ENCODE peak calls at places on chromosomes 2 and 18, in five cellular contexts. Y is PC-3; R is CD8-positive, alpha-beta T cell; C is stomach; Q is adrenal gland. S is an unnamed sample.

GRCh38 chr2:113282747-113283533 is 4.2 kb upstream of the PAX8 start:
- DNase-seq in Y (peak), R (no peak), C (peak), Q (peak), S (no peak)

GRCh38 chr2:3265981-3266726 is 111.5 kb downstream of the EIPR1 start:
- DNase-seq in Y (no peak), R (no peak), C (no peak), Q (no peak), S (no peak)

GRCh38 chr2:194819367-194819766 is 837.7 kb upstream of the SLC39A10 start:
- DNase-seq in Y (peak), R (no peak), C (no peak), Q (no peak), S (no peak)

GRCh38 chr2:121707344-121707919 is 29.2 kb downstream of the NIFK start:
- DNase-seq in Y (no peak), R (no peak), C (no peak), Q (no peak), S (peak)

GRCh38 chr2:68448671-68449394 is 18.3 kb downstream of the FBXO48 start:
- DNase-seq in Y (no peak), R (no peak), C (no peak), Q (no peak), S (no peak)

GRCh38 chr2:145022671-145023330 is 502.9 kb upstream of the ZEB2 start:
- DNase-seq in Y (no peak), R (no peak), C (no peak), Q (no peak), S (no peak)

GRCh38 chr2:234425923-234426603 is 70.8 kb downstream of the ARL4C start:
- DNase-seq in Y (peak), R (peak), C (peak), Q (no peak), S (peak)

GRCh38 chr2:68878753-68879152 is 7.6 kb upstream of the BMP10 start:
- DNase-seq in Y (no peak), R (no peak), C (no peak), Q (no peak), S (no peak)

GRCh38 chr2:3172265-3172935 is 205.2 kb downstream of the EIPR1 start:
- DNase-seq in Y (no peak), R (no peak), C (no peak), Q (no peak), S (no peak)

GRCh38 chr18:8424917-8425725 is 184.1 kb upstream of the RAB12 start:
- DNase-seq in Y (peak), R (no peak), C (no peak), Q (peak), S (no peak)

GRCh38 chr2:106701134-106701994 is 184.6 kb downstream of the ST6GAL2 start:
- DNase-seq in Y (no peak), R (no peak), C (no peak), Q (no peak), S (no peak)

GRCh38 chr18:28684746-28685145 is 507.8 kb upstream of the CDH2 start:
- DNase-seq in Y (no peak), R (no peak), C (no peak), Q (no peak), S (no peak)

GRCh38 chr18:24885266-24885665 is 424.8 kb downstream of the HRH4 start:
- DNase-seq in Y (no peak), R (no peak), C (no peak), Q (no peak), S (no peak)

GRCh38 chr2:77954931-77955330 is 432.8 kb upstream of the LRRTM4 start:
- DNase-seq in Y (no peak), R (no peak), C (no peak), Q (no peak), S (no peak)
- TF ChIP-seq CTCF in Y (peak), R (no peak), C (no peak), Q (no peak), S (peak)

GRCh38 chr18:55396979-55397378 is 191.0 kb downstream of the TCF4 start:
- DNase-seq in Y (no peak), R (no peak), C (no peak), Q (no peak), S (no peak)
- H3K27ac ChIP-seq in Y (no peak), R (no peak), C (no peak), Q (no peak), S (no peak)

GRCh38 chr2:172097557-172098131 is 5.1 kb downstream of the DLX2 start:
- DNase-seq in Y (peak), R (no peak), C (no peak), Q (no peak), S (no peak)

GRCh38 chr2:172100080-172101007 is 2.4 kb downstream of the DLX2 start:
- DNase-seq in Y (no peak), R (no peak), C (no peak), Q (no peak), S (no peak)

GRCh38 chr2:172098287-172098649 is 4.4 kb downstream of the DLX2 start:
- DNase-seq in Y (no peak), R (no peak), C (no peak), Q (no peak), S (no peak)

GRCh38 chr2:172099472-172100079 is 3.1 kb downstream of the DLX2 start:
- DNase-seq in Y (no peak), R (no peak), C (no peak), Q (no peak), S (no peak)

GRCh38 chr2:172098650-172099471 is 3.8 kb downstream of the DLX2 start:
- DNase-seq in Y (peak), R (no peak), C (no peak), Q (peak), S (no peak)
- H3K4me3 ChIP-seq in Y (peak), R (no peak), C (peak), Q (no peak), S (no peak)

GRCh38 chr2:74128206-74128605 is 19.5 kb downstream of the BOLA3 start:
- DNase-seq in Y (no peak), R (no peak), C (no peak), Q (no peak), S (no peak)
- TF ChIP-seq CTCF in Y (no peak), R (no peak), C (no peak), Q (no peak), S (no peak)

GRCh38 chr2:117949800-117950199 is 64.1 kb downstream of the CCDC93 start:
- DNase-seq in Y (no peak), R (no peak), C (no peak), Q (no peak), S (no peak)
- H3K27ac ChIP-seq in Y (no peak), R (no peak), C (no peak), Q (no peak), S (peak)

GRCh38 chr18:79682896-79683625 is 3.5 kb downstream of the CTDP1 start:
- DNase-seq in Y (no peak), R (no peak), C (no peak), Q (no peak), S (no peak)

GRCh38 chr18:79684283-79684631 is 4.7 kb downstream of the CTDP1 start:
- DNase-seq in Y (no peak), R (no peak), C (no peak), Q (no peak), S (no peak)

GRCh38 chr18:79682481-79682880 is 2.9 kb downstream of the CTDP1 start:
- DNase-seq in Y (no peak), R (no peak), C (no peak), Q (no peak), S (no peak)

GRCh38 chr18:79684787-79685186 is 5.2 kb downstream of the CTDP1 start:
- DNase-seq in Y (no peak), R (peak), C (no peak), Q (no peak), S (no peak)

DNA sequence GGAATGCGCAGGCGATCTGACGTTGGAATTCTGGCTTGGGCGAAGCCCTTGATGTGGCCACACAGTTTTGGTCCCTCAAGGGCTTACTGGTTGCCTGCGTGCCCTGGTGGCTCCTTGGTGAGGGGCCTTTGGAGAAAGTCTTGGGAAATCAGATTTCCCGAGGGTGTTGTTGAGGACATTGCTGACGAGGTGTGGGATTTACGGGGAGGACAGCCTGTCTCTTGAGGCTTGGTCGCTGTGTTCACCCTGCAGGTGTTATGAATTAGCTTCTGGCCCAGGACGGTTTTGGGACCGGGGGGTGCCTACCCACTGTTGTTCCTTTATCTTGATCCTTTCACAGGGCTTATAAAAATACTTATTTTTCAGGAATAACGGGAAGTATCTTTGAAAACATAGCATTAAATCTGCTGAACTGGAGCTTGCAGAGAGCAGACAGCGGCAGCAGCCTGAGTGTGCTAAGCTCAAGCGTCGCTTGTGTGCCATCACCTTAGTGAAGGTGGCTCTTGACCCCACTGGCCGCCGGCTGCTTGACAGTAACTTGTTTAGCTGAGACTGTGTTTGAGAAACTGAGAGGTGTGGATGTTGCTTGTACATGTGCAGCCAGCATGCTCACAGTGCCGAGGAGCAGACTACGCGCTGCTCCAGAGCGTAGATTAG is 4.2 kb downstream of the CTDP1 start:
- DNase-seq in Y (no peak), R (no peak), C (no peak), Q (no peak), S (no peak)
- H3K4me3 ChIP-seq in Y (no peak), R (no peak), C (no peak), Q (no peak), S (no peak)

GRCh38 chr2:588041-588645 is 89.1 kb downstream of the TMEM18 start:
- DNase-seq in Y (no peak), R (no peak), C (no peak), Q (no peak), S (no peak)

GRCh38 chr2:586518-587370 is 90.5 kb downstream of the TMEM18 start:
- DNase-seq in Y (no peak), R (peak), C (peak), Q (no peak), S (no peak)

GRCh38 chr2:589551-589950 is 87.7 kb downstream of the TMEM18 start:
- DNase-seq in Y (no peak), R (no peak), C (peak), Q (no peak), S (no peak)

GRCh38 chr2:584863-585823 is 92.1 kb downstream of the TMEM18 start:
- DNase-seq in Y (peak), R (peak), C (no peak), Q (no peak), S (peak)

GRCh38 chr2:587371-587960 is 89.7 kb downstream of the TMEM18 start:
- DNase-seq in Y (no peak), R (no peak), C (no peak), Q (no peak), S (no peak)
- TF ChIP-seq CTCF in Y (no peak), R (no peak), C (no peak), Q (no peak), S (no peak)

GRCh38 chr18:31876707-31877106 is 66.2 kb downstream of the TRAPPC8 start:
- DNase-seq in Y (peak), R (no peak), C (no peak), Q (no peak), S (no peak)
- H3K27ac ChIP-seq in Y (no peak), R (no peak), C (no peak), Q (no peak), S (no peak)